ENCODE peak calls at places on chromosomes 6 and 20, in four cellular contexts. K is ovary, U is body of pancreas, M is OCI-LY7. R is an unnamed sample.

GRCh38 chr6:17086469-17086868 is 15.4 kb upstream of the STMND1 start:
- DNase-seq in K (no peak), U (peak; percentile 74), M (peak; percentile 2), R (peak; percentile 28)

GRCh38 chr6:167485186-167485978 is 160.5 kb downstream of the TTLL2 start:
- DNase-seq in K (no peak), M (no peak), U (peak; percentile 26), R (no peak)

GRCh38 chr20:23205656-23206055 is 119.5 kb upstream of the CD93 start:
- DNase-seq in M (no peak), U (peak; percentile 68), K (no peak), R (no peak)

GRCh38 chr20:58555078-58555765 is 40.0 kb upstream of the APCDD1L start:
- DNase-seq in M (no peak), K (no peak), U (no peak), R (no peak)

GRCh38 chr6:138250053-138250452 is 31.8 kb upstream of the PBOV1 start:
- DNase-seq in K (no peak), U (no peak), M (no peak), R (no peak)

GRCh38 chr6:37794825-37795224 is 24.7 kb upstream of the ZFAND3 start:
- DNase-seq in U (no peak), M (no peak), K (no peak), R (no peak)

GRCh38 chr6:42041131-42042055 is 8.9 kb upstream of the TAF8 start:
- DNase-seq in M (no peak), U (no peak), K (no peak), R (no peak)

GRCh38 chr6:136405410-136406029 is 115.9 kb upstream of the BCLAF1 start:
- DNase-seq in K (no peak), U (peak; percentile 6), M (no peak), R (no peak)

GRCh38 chr6:164845773-164846172 is 463.6 kb downstream of the C6orf118 start:
- DNase-seq in M (no peak), U (no peak), K (no peak), R (no peak)

GRCh38 chr6:46011241-46012085 is 4.2 kb downstream of the CLIC5 start:
- DNase-seq in M (no peak), K (no peak), U (no peak), R (no peak)

GRCh38 chr6:21384211-21384610 is 209.3 kb upstream of the SOX4 start:
- DNase-seq in K (no peak), M (no peak), U (no peak), R (no peak)

GRCh38 chr20:25286917-25287316 is 39.0 kb downstream of the PYGB start:
- DNase-seq in M (no peak), K (peak; percentile 10), U (peak; percentile 4), R (no peak)

GRCh38 chr6:84284428-84285033 is 57.1 kb upstream of the CEP162 start:
- DNase-seq in M (no peak), U (peak; percentile 18), K (no peak), R (no peak)

GRCh38 chr20:5919634-5920544 is 30.4 kb downstream of the TRMT6 start:
- DNase-seq in K (no peak), U (no peak), M (no peak), R (no peak)

GRCh38 chr6:2754396-2754795 is 3.7 kb upstream of the MYLK4 start:
- DNase-seq in K (no peak), U (no peak), M (no peak), R (no peak)

GRCh38 chr6:116444991-116445566 is 16.1 kb upstream of the CALHM6 start:
- DNase-seq in M (no peak), U (no peak), K (no peak), R (no peak)

GRCh38 chr6:162854734-162855191 is 127.0 kb downstream of the PACRG start:
- DNase-seq in K (no peak), M (no peak), U (no peak), R (no peak)

GRCh38 chr6:84766118-84766683 is 1.8 kb upstream of the TBX18 start:
- DNase-seq in M (no peak), U (no peak), K (no peak), R (no peak)

GRCh38 chr20:36179170-36179945 is 24.8 kb downstream of the EPB41L1 start:
- DNase-seq in M (no peak), K (no peak), U (no peak), R (peak; percentile 44)

GRCh38 chr6:62393608-62394007 is 107.6 kb upstream of the KHDRBS2 start:
- DNase-seq in K (no peak), M (no peak), U (no peak), R (no peak)

GRCh38 chr6:30748851-30749540 is 4.6 kb upstream of the IER3 start:
- DNase-seq in K (no peak), U (peak; percentile 54), M (no peak), R (no peak)

R was measured in neural crest cell.